ENCODE peak calls at places on chromosomes 3 and 15, in eight cellular contexts. Y is Kasumi-1; V is DMS153; K is body of pancreas; C is stimulated activated CD8-positive, alpha-beta memory T cell treated with anti-CD3 and anti-CD28 coated beads, Interleukin-2, amount 100 ng/mL, for 48 hours; M is NCI-H1417; H is stimulated activated naive B cell treated with anti-CD40 and anti-IgM and Interleukin-4, amounts not matched to agents 10 μg/mL and 1 μg/mL and 100 μg/mL, for 72 hours; G is NCI-H2029 treated with DMSO at 0.1 percent for 48 hours. Q is an unnamed sample.
A peak's percentile ranks its signal among the peaks of the same experiment; 100 is the strongest.

GRCh38 chr15:60679256-60679655 is 200.3 kb upstream of the ICE2 start:
- DNase-seq in M (no peak), G (no peak), K (no peak), V (no peak), C (no peak), Y (no peak), H (no peak), Q (no peak)

GRCh38 chr3:6025032-6025431 is 835.9 kb upstream of the GRM7 start:
- DNase-seq in K (no peak), G (no peak), H (no peak), M (no peak), Y (no peak), V (no peak), C (no peak), Q (no peak)

GRCh38 chr3:134018850-134019249 is 10.9 kb downstream of the SLCO2A1 start:
- DNase-seq in C (no peak), K (no peak), V (no peak), H (no peak), G (no peak), M (no peak), Y (no peak), Q (no peak)

GRCh38 chr3:50537421-50538129 is 30.0 kb downstream of the C3orf18 start:
- DNase-seq in K (no peak), V (no peak), M (no peak), C (no peak), Y (no peak), G (no peak), H (no peak), Q (no peak)

GRCh38 chr15:49490963-49491362 is 67.9 kb downstream of the FGF7 start:
- DNase-seq in K (no peak), M (no peak), Y (no peak), G (no peak), V (no peak), H (no peak), C (no peak), Q (no peak)

GRCh38 chr15:81388431-81388760 is 14.4 kb upstream of the TMC3 start:
- DNase-seq in H (no peak), V (no peak), Y (no peak), K (no peak), M (no peak), C (no peak), G (no peak), Q (no peak)

GRCh38 chr15:66698318-66698961 is 3.6 kb upstream of the SMAD6 start:
- DNase-seq in C (no peak), M (peak; percentile 5), H (no peak), Y (peak; percentile 63), G (no peak), V (peak; percentile 32), K (peak; percentile 69), Q (peak; percentile 77)

GRCh38 chr3:104359546-104359945 is 1007.2 kb upstream of the ALCAM start:
- DNase-seq in H (no peak), Y (no peak), M (no peak), V (no peak), G (no peak), C (no peak), K (no peak), Q (peak; percentile 3)